ENCODE peak calls at places on chromosome 20, in five cellular contexts. Y is mucosa of gallbladder, A is Caki2, Q is GOT3, G is GF-D8. S is an unnamed sample.

GRCh38 chr20:2112910-2113309 is 11.3 kb downstream of the STK35 start:
- DNase-seq in Y (no peak), A (no peak), Q (no peak), G (no peak), S (no peak)

GRCh38 chr20:1664911-1665310 is 7.3 kb upstream of the SIRPG start:
- DNase-seq in G (peak), Y (no peak), A (no peak), Q (no peak), S (no peak)

GRCh38 chr20:57612436-57612835 is 7.8 kb downstream of the ZBP1 start:
- DNase-seq in A (no peak), Y (no peak), G (no peak), Q (no peak), S (no peak)

GRCh38 chr20:61897401-61898295 is 168.0 kb downstream of the TAF4 start:
- DNase-seq in Y (no peak), G (no peak), A (no peak), Q (no peak), S (no peak)

GRCh38 chr20:15496501-15497039 is 1076.7 kb downstream of the KIF16B start:
- DNase-seq in A (no peak), G (no peak), Q (no peak), Y (no peak), S (no peak)

GRCh38 chr20:35617397-35618031 is 1.9 kb downstream of the SPAG4 start:
- DNase-seq in Y (peak), G (peak), A (peak), Q (no peak), S (peak)

GRCh38 chr20:33840759-33841438 is 29.8 kb downstream of the CHMP4B start:
- DNase-seq in Q (no peak), Y (no peak), G (no peak), A (no peak), S (no peak)

GRCh38 chr20:33733654-33734576 is 2.1 kb downstream of the ZNF341 start:
- DNase-seq in Q (peak), G (peak), Y (peak), A (peak), S (peak)

GRCh38 chr20:16243470-16243869 is 329.8 kb downstream of the KIF16B start:
- DNase-seq in G (no peak), A (no peak), Q (no peak), Y (no peak), S (no peak)

GRCh38 chr20:45104786-45105185 is 3.9 kb upstream of the KCNS1 start:
- DNase-seq in Y (no peak), A (peak), G (peak), Q (peak), S (peak)

GRCh38 chr20:51898788-51899187 is 96.5 kb upstream of the SALL4 start:
- DNase-seq in A (no peak), Y (no peak), Q (no peak), G (no peak), S (no peak)

GRCh38 chr20:51366155-51366886 is 176.2 kb downstream of the NFATC2 start:
- DNase-seq in G (no peak), Y (peak), Q (peak), A (peak), S (peak)

GRCh38 chr20:48722737-48723191 is 105.0 kb downstream of the PREX1 start:
- DNase-seq in Q (no peak), G (peak), A (peak), Y (no peak), S (no peak)

S was measured in HTR-8/SVneo.